ENCODE peak calls at places on chromosomes 16 and 17, in eight cellular contexts. C is hypothalamus, H is EH, G is SK-N-SH, J is left ventricle myocardium inferior, E is immature natural killer cell, B is memory B cell, Y is GDM1. S is an unnamed sample.

GRCh38 chr16:59635674-59636073 is 901.6 kb upstream of the GOT2 start:
- DNase-seq in J (no peak), G (no peak), Y (no peak), C (no peak), H (peak), B (no peak), E (no peak), S (peak)

GRCh38 chr17:49922095-49922494 is 46.9 kb upstream of the DLX4 start:
- DNase-seq in G (no peak), C (no peak), E (no peak), H (no peak), Y (no peak), B (no peak), J (no peak), S (no peak)

GRCh38 chr17:3990391-3991127 is 26.3 kb upstream of the ATP2A3 start:
- DNase-seq in E (no peak), Y (no peak), C (no peak), G (peak), B (no peak), H (peak), J (no peak), S (no peak)

GRCh38 chr16:67419931-67420330 is 3.7 kb upstream of the ZDHHC1 start:
- DNase-seq in Y (no peak), J (no peak), C (no peak), G (no peak), E (no peak), H (no peak), B (no peak), S (no peak)

GRCh38 chr16:15644306-15644961 is 1.5 kb upstream of the MARF1 start:
- DNase-seq in J (no peak), H (peak), G (peak), Y (no peak), E (no peak), B (no peak), C (no peak), S (peak)

GRCh38 chr17:36944488-36945040 is 4.2 kb upstream of the AATF start:
- DNase-seq in E (no peak), C (no peak), J (no peak), Y (no peak), G (no peak), H (no peak), B (no peak), S (no peak)

GRCh38 chr17:34378664-34379101 is 15.7 kb upstream of the CCL1 start:
- DNase-seq in Y (peak), E (no peak), B (no peak), C (no peak), H (no peak), J (no peak), G (no peak), S (no peak)

GRCh38 chr17:80847506-80848230 is 144.0 kb upstream of the CHMP6 start:
- DNase-seq in H (no peak), Y (no peak), C (no peak), B (no peak), G (no peak), J (no peak), E (peak), S (no peak)

GRCh38 chr17:28743243-28744103 is at the start of gene TRAF4:
- DNase-seq in B (peak), E (peak), Y (peak), G (peak), C (peak), H (peak), J (peak), S (peak)

GRCh38 chr17:82287849-82288601 is 14.5 kb upstream of the CSNK1D start:
- DNase-seq in J (peak), E (no peak), Y (no peak), B (no peak), C (no peak), G (no peak), H (peak), S (no peak)

GRCh38 chr17:49054342-49055092 is 57.3 kb downstream of the IGF2BP1 start:
- DNase-seq in B (no peak), G (no peak), Y (no peak), E (no peak), H (no peak), J (no peak), C (no peak), S (no peak)

GRCh38 chr17:79048826-79049755 is 25.1 kb downstream of the C1QTNF1 start:
- DNase-seq in J (no peak), B (no peak), C (no peak), G (no peak), E (no peak), H (no peak), Y (no peak), S (no peak)

GRCh38 chr16:58040945-58041627 is 15.5 kb downstream of the MMP15 start:
- DNase-seq in C (no peak), Y (no peak), J (no peak), B (no peak), E (no peak), G (peak), H (no peak), S (no peak)

GRCh38 chr17:62093188-62094155 is 28.4 kb upstream of the MED13 start:
- DNase-seq in Y (no peak), H (peak), C (no peak), J (no peak), B (no peak), E (no peak), G (peak), S (peak)

GRCh38 chr16:5010576-5011329 is 23.0 kb downstream of the NAGPA start:
- DNase-seq in G (no peak), E (no peak), H (no peak), J (no peak), Y (no peak), C (no peak), B (no peak), S (no peak)

GRCh38 chr16:68645494-68646388 is 631 bp downstream of the CDH3 start:
- DNase-seq in J (no peak), B (no peak), C (no peak), G (peak), H (no peak), E (no peak), Y (no peak), S (peak)

GRCh38 chr17:64185101-64185500 is 55.2 kb upstream of the ERN1 start:
- DNase-seq in Y (no peak), B (no peak), C (no peak), E (no peak), J (no peak), H (no peak), G (no peak), S (no peak)

GRCh38 chr17:64503821-64504768 is 2.0 kb downstream of the DDX5 start:
- DNase-seq in H (no peak), C (no peak), E (peak), J (no peak), G (no peak), Y (no peak), B (no peak), S (no peak)

GRCh38 chr17:48432820-48433775 is 3.1 kb upstream of the SKAP1 start:
- DNase-seq in E (no peak), J (no peak), B (no peak), H (no peak), G (no peak), Y (no peak), C (no peak), S (no peak)

GRCh38 chr17:21397341-21398050 is 21.3 kb downstream of the KCNJ12 start:
- DNase-seq in G (no peak), C (no peak), E (no peak), Y (no peak), J (no peak), H (peak), B (no peak), S (peak)

GRCh38 chr16:51540259-51540658 is 389.2 kb upstream of the SALL1 start:
- DNase-seq in B (no peak), G (no peak), C (no peak), E (no peak), Y (no peak), H (peak), J (no peak), S (peak)

GRCh38 chr16:52631711-52632110 is 84.8 kb upstream of the TOX3 start:
- DNase-seq in C (no peak), G (no peak), E (no peak), J (no peak), Y (no peak), B (no peak), H (no peak), S (no peak)

GRCh38 chr17:66978514-66979061 is 14.1 kb downstream of the CACNG4 start:
- DNase-seq in Y (no peak), B (no peak), H (no peak), E (no peak), G (peak), J (peak), C (no peak), S (no peak)

S was measured in astrocyte of the hippocampus.